ENCODE peak calls at places on chromosomes 5 and 9, in six cellular contexts. One of them, this sample, is unnamed. For H3K36me3 and H3K4me1, the result is how much of the 10 kb centered on the place peaks cover.

GRCh38 chr5:112304743-112305142 is 114.3 kb downstream of the EPB41L4A start:
- DNase-seq in NT2/D1: no peak
- DNase-seq in body of pancreas: no peak
- DNase-seq in prostate gland: no peak
- DNase-seq in breast epithelium: no peak
- DNase-seq in left lung: no peak
- DNase-seq in this sample: no peak

GRCh38 chr9:131048820-131049219 is 39.8 kb downstream of the LAMC3 start:
- DNase-seq in NT2/D1: no peak
- DNase-seq in body of pancreas: no peak
- DNase-seq in prostate gland: no peak
- DNase-seq in breast epithelium: no peak
- DNase-seq in left lung: no peak
- DNase-seq in this sample: no peak

GRCh38 chr5:146699129-146699528 is 179.4 kb downstream of the PPP2R2B start:
- DNase-seq in NT2/D1: no peak
- DNase-seq in body of pancreas: no peak
- DNase-seq in prostate gland: no peak
- DNase-seq in breast epithelium: no peak
- DNase-seq in left lung: no peak
- DNase-seq in this sample: no peak

GRCh38 chr9:121683652-121684051 is 32.2 kb downstream of the DAB2IP start:
- DNase-seq in NT2/D1: no peak
- DNase-seq in body of pancreas: no peak
- DNase-seq in prostate gland: no peak
- DNase-seq in breast epithelium: no peak
- DNase-seq in left lung: no peak
- DNase-seq in this sample: no peak

GRCh38 chr9:37870799-37871176 is 33.1 kb downstream of the SLC25A51 start:
- DNase-seq in NT2/D1: no peak
- DNase-seq in body of pancreas: no peak
- DNase-seq in prostate gland: peak
- DNase-seq in breast epithelium: no peak
- DNase-seq in left lung: no peak
- DNase-seq in this sample: no peak

GRCh38 chr9:95044731-95045508 is 272.6 kb downstream of the FANCC start:
- DNase-seq in NT2/D1: peak
- DNase-seq in body of pancreas: peak
- DNase-seq in prostate gland: peak
- DNase-seq in breast epithelium: no peak
- DNase-seq in left lung: peak
- DNase-seq in this sample: peak

GRCh38 chr5:122775713-122776084 is 819 bp downstream of the SNX2 start:
- DNase-seq in NT2/D1: no peak
- DNase-seq in body of pancreas: no peak
- DNase-seq in prostate gland: no peak
- DNase-seq in breast epithelium: no peak
- DNase-seq in left lung: no peak
- DNase-seq in this sample: no peak

GRCh38 chr9:764105-764524 is 77.4 kb upstream of the DMRT1 start:
- DNase-seq in NT2/D1: peak
- DNase-seq in body of pancreas: peak
- DNase-seq in prostate gland: peak
- DNase-seq in breast epithelium: peak
- DNase-seq in left lung: no peak
- DNase-seq in this sample: no peak

DNA sequence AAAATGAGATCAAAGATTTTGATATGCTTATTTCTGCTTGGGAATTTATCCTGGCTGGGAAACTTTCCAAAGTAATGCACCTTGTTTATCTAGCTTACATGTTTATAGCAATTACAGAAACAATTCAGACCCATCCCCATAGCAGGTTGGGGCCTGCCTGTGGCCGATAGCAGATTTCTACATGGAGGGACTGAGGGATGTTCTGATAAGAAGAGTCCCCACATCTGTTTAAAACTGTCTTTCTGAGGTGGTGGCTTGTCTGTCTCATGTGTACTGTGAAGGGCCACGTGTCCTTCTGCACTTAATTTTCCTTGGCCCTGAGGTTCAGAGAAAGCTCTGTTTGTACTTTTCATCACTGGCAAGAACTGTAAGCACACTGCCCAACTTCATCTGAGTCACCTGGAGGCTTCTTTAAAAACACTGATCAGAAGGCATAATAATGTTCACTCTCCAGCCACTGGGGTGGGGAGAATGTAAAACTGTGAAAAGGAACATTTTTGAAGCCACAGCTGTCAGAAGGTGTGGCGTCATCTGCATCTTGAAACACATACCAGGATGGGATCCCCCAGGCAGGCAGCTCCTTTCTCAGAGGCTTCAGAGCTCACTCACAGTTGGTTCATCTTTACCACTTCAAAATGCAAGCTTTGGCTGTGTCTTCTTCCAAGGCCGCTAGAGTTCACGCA is 80.3 kb downstream of the MAP1B start:
- DNase-seq in NT2/D1: no peak
- DNase-seq in body of pancreas: no peak
- DNase-seq in prostate gland: peak
- DNase-seq in breast epithelium: no peak
- DNase-seq in left lung: no peak
- DNase-seq in this sample: no peak
- H3K36me3 ChIP-seq in NT2/D1: half or more
- H3K36me3 ChIP-seq in body of pancreas: under half
- H3K36me3 ChIP-seq in prostate gland: under half
- H3K36me3 ChIP-seq in breast epithelium: under half
- H3K36me3 ChIP-seq in left lung: under half
- H3K36me3 ChIP-seq in this sample: under half

GRCh38 chr5:3597727-3598082 is 2.1 kb downstream of the IRX1 start:
- DNase-seq in NT2/D1: no peak
- DNase-seq in body of pancreas: no peak
- DNase-seq in prostate gland: no peak
- DNase-seq in breast epithelium: no peak
- DNase-seq in left lung: no peak
- DNase-seq in this sample: no peak
- H3K4me3 ChIP-seq in NT2/D1: peak
- H3K4me3 ChIP-seq in body of pancreas: no peak
- H3K4me3 ChIP-seq in prostate gland: no peak
- H3K4me3 ChIP-seq in breast epithelium: peak
- H3K4me3 ChIP-seq in left lung: peak
- H3K4me3 ChIP-seq in this sample: no peak

GRCh38 chr9:91905958-91906585 is 44.0 kb downstream of the ROR2 start:
- DNase-seq in NT2/D1: no peak
- DNase-seq in body of pancreas: peak
- DNase-seq in prostate gland: peak
- DNase-seq in breast epithelium: no peak
- DNase-seq in left lung: peak
- DNase-seq in this sample: peak

GRCh38 chr9:91903126-91903911 is 46.7 kb downstream of the ROR2 start:
- DNase-seq in NT2/D1: no peak
- DNase-seq in body of pancreas: no peak
- DNase-seq in prostate gland: peak
- DNase-seq in breast epithelium: no peak
- DNase-seq in left lung: no peak
- DNase-seq in this sample: no peak

GRCh38 chr9:91907387-91908292 is 42.4 kb downstream of the ROR2 start:
- DNase-seq in NT2/D1: no peak
- DNase-seq in body of pancreas: no peak
- DNase-seq in prostate gland: no peak
- DNase-seq in breast epithelium: no peak
- DNase-seq in left lung: no peak
- DNase-seq in this sample: no peak

GRCh38 chr9:91904541-91905236 is 45.3 kb downstream of the ROR2 start:
- DNase-seq in NT2/D1: no peak
- DNase-seq in body of pancreas: no peak
- DNase-seq in prostate gland: no peak
- DNase-seq in breast epithelium: no peak
- DNase-seq in left lung: no peak
- DNase-seq in this sample: no peak

GRCh38 chr9:91905237-91905650 is 44.8 kb downstream of the ROR2 start:
- DNase-seq in NT2/D1: no peak
- DNase-seq in body of pancreas: no peak
- DNase-seq in prostate gland: no peak
- DNase-seq in breast epithelium: no peak
- DNase-seq in left lung: no peak
- DNase-seq in this sample: no peak
- H3K4me1 ChIP-seq in NT2/D1: under half
- H3K4me1 ChIP-seq in body of pancreas: under half
- H3K4me1 ChIP-seq in prostate gland: under half
- H3K4me1 ChIP-seq in breast epithelium: under half
- H3K4me1 ChIP-seq in left lung: under half
- H3K4me1 ChIP-seq in this sample: under half

DNA sequence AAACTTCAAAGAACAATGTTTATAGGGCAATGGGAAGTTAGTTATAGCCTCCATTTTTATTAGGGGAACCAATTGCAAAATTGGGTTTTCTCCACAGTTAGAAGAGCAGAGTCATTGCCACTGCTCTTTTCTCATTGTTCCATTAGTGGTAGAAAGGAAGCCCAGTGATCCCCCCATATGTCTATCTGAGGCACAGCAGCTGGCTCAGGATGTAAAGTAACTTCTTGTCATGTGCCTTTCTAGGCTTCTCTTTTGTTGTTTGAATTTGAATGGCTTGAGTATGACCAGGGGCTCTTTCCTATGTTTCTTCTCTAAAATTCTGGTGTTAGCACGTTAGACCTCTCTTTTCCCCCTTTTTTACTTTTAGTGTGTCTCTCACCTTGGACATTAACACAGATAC is 61.2 kb downstream of the UBAP1 start:
- DNase-seq in NT2/D1: no peak
- DNase-seq in body of pancreas: no peak
- DNase-seq in prostate gland: no peak
- DNase-seq in breast epithelium: no peak
- DNase-seq in left lung: no peak
- DNase-seq in this sample: no peak
- H3K36me3 ChIP-seq in NT2/D1: under half
- H3K36me3 ChIP-seq in body of pancreas: under half
- H3K36me3 ChIP-seq in prostate gland: under half
- H3K36me3 ChIP-seq in breast epithelium: under half
- H3K36me3 ChIP-seq in left lung: under half
- H3K36me3 ChIP-seq in this sample: under half

GRCh38 chr9:136399176-136400037 is 563 bp downstream of the SNAPC4 start:
- DNase-seq in NT2/D1: no peak
- DNase-seq in body of pancreas: peak
- DNase-seq in prostate gland: no peak
- DNase-seq in breast epithelium: no peak
- DNase-seq in left lung: peak
- DNase-seq in this sample: peak
- H3K4me3 ChIP-seq in NT2/D1: peak
- H3K4me3 ChIP-seq in body of pancreas: peak
- H3K4me3 ChIP-seq in prostate gland: peak
- H3K4me3 ChIP-seq in breast epithelium: peak
- H3K4me3 ChIP-seq in left lung: peak
- H3K4me3 ChIP-seq in this sample: peak

GRCh38 chr5:78573318-78573717 is 75.3 kb downstream of the LHFPL2 start:
- DNase-seq in NT2/D1: no peak
- DNase-seq in body of pancreas: no peak
- DNase-seq in prostate gland: no peak
- DNase-seq in breast epithelium: no peak
- DNase-seq in left lung: no peak
- DNase-seq in this sample: no peak
- H3K4me1 ChIP-seq in NT2/D1: under half
- H3K4me1 ChIP-seq in body of pancreas: under half
- H3K4me1 ChIP-seq in prostate gland: under half
- H3K4me1 ChIP-seq in breast epithelium: under half
- H3K4me1 ChIP-seq in left lung: under half
- H3K4me1 ChIP-seq in this sample: under half

This sample was measured in mucosa of descending colon.